ENCODE peak calls at places on chromosomes 7 and 10, in ten cellular contexts. One of them, this sample, is unnamed.

GRCh38 chr7:128939075-128939860 is 1.5 kb downstream of the IRF5 start:
- DNase-seq in HL-60: no peak
- DNase-seq in body of pancreas: peak; percentile 34
- DNase-seq in cardiac muscle cell: no peak
- DNase-seq in DND-41: no peak
- DNase-seq in sigmoid colon: no peak
- DNase-seq in prostate gland: no peak
- DNase-seq in hepatocyte: no peak
- DNase-seq in PC-3: no peak
- DNase-seq in AG04450: no peak
- DNase-seq in this sample: no peak

GRCh38 chr7:28130277-28130676 is 50.3 kb downstream of the JAZF1 start:
- DNase-seq in HL-60: no peak
- DNase-seq in cardiac muscle cell: peak; percentile 54
- DNase-seq in PC-3: no peak
- DNase-seq in prostate gland: no peak
- DNase-seq in body of pancreas: no peak
- DNase-seq in hepatocyte: peak; percentile 53
- DNase-seq in sigmoid colon: peak; percentile 83
- DNase-seq in DND-41: no peak
- DNase-seq in AG04450: peak; percentile 78
- DNase-seq in this sample: no peak

GRCh38 chr10:3452683-3453388 is 280.3 kb upstream of the PITRM1 start:
- DNase-seq in sigmoid colon: no peak
- DNase-seq in prostate gland: no peak
- DNase-seq in body of pancreas: no peak
- DNase-seq in PC-3: peak; percentile 38
- DNase-seq in cardiac muscle cell: peak; percentile 91
- DNase-seq in AG04450: peak; percentile 65
- DNase-seq in HL-60: no peak
- DNase-seq in hepatocyte: peak; percentile 49
- DNase-seq in DND-41: no peak
- DNase-seq in this sample: no peak

GRCh38 chr7:23012797-23013714 is 874 bp downstream of the HYCC1 start:
- DNase-seq in cardiac muscle cell: no peak
- DNase-seq in PC-3: peak; percentile 18
- DNase-seq in hepatocyte: peak; percentile 45
- DNase-seq in body of pancreas: no peak
- DNase-seq in DND-41: peak; percentile 22
- DNase-seq in prostate gland: peak; percentile 5
- DNase-seq in AG04450: no peak
- DNase-seq in HL-60: no peak
- DNase-seq in sigmoid colon: peak; percentile 76
- DNase-seq in this sample: no peak

GRCh38 chr7:5574770-5575269 is 151.2 kb upstream of the TNRC18 start:
- DNase-seq in body of pancreas: no peak
- DNase-seq in cardiac muscle cell: no peak
- DNase-seq in HL-60: no peak
- DNase-seq in AG04450: no peak
- DNase-seq in PC-3: no peak
- DNase-seq in prostate gland: no peak
- DNase-seq in sigmoid colon: no peak
- DNase-seq in hepatocyte: no peak
- DNase-seq in DND-41: no peak
- DNase-seq in this sample: no peak

GRCh38 chr10:113552014-113552413 is 839 bp upstream of the HABP2 start:
- DNase-seq in hepatocyte: no peak
- DNase-seq in body of pancreas: peak; percentile 71
- DNase-seq in AG04450: no peak
- DNase-seq in cardiac muscle cell: no peak
- DNase-seq in sigmoid colon: no peak
- DNase-seq in PC-3: peak; percentile 64
- DNase-seq in DND-41: no peak
- DNase-seq in prostate gland: peak; percentile 87
- DNase-seq in HL-60: no peak
- DNase-seq in this sample: no peak

GRCh38 chr10:129031233-129032150 is 435.5 kb upstream of the MGMT start:
- DNase-seq in PC-3: peak; percentile 39
- DNase-seq in AG04450: no peak
- DNase-seq in DND-41: peak; percentile 72
- DNase-seq in cardiac muscle cell: peak; percentile 77
- DNase-seq in prostate gland: peak; percentile 39
- DNase-seq in sigmoid colon: no peak
- DNase-seq in body of pancreas: peak; percentile 35
- DNase-seq in HL-60: peak; percentile 12
- DNase-seq in hepatocyte: peak; percentile 83
- DNase-seq in this sample: no peak

GRCh38 chr7:77831953-77832352 is 33.4 kb downstream of the PHTF2 start:
- DNase-seq in cardiac muscle cell: no peak
- DNase-seq in hepatocyte: no peak
- DNase-seq in prostate gland: no peak
- DNase-seq in DND-41: no peak
- DNase-seq in PC-3: no peak
- DNase-seq in HL-60: no peak
- DNase-seq in AG04450: no peak
- DNase-seq in sigmoid colon: no peak
- DNase-seq in body of pancreas: no peak
- DNase-seq in this sample: no peak

GRCh38 chr7:138992052-138992531 is 10.9 kb upstream of the KIAA1549 start:
- DNase-seq in HL-60: no peak
- DNase-seq in hepatocyte: no peak
- DNase-seq in PC-3: no peak
- DNase-seq in AG04450: peak; percentile 39
- DNase-seq in prostate gland: no peak
- DNase-seq in DND-41: no peak
- DNase-seq in sigmoid colon: no peak
- DNase-seq in body of pancreas: no peak
- DNase-seq in cardiac muscle cell: no peak
- DNase-seq in this sample: no peak

GRCh38 chr10:69412232-69412631 is 4.5 kb downstream of the TACR2 start:
- DNase-seq in body of pancreas: no peak
- DNase-seq in HL-60: no peak
- DNase-seq in prostate gland: no peak
- DNase-seq in PC-3: no peak
- DNase-seq in AG04450: no peak
- DNase-seq in hepatocyte: no peak
- DNase-seq in DND-41: no peak
- DNase-seq in cardiac muscle cell: no peak
- DNase-seq in sigmoid colon: no peak
- DNase-seq in this sample: no peak

GRCh38 chr10:69409968-69410367 is 6.8 kb downstream of the TACR2 start:
- DNase-seq in prostate gland: no peak
- DNase-seq in body of pancreas: peak; percentile 33
- DNase-seq in DND-41: peak; percentile 20
- DNase-seq in hepatocyte: no peak
- DNase-seq in HL-60: peak; percentile 75
- DNase-seq in cardiac muscle cell: peak; percentile 57
- DNase-seq in AG04450: no peak
- DNase-seq in PC-3: no peak
- DNase-seq in sigmoid colon: no peak
- DNase-seq in this sample: no peak

GRCh38 chr10:69413221-69413865 is 3.4 kb downstream of the TACR2 start:
- DNase-seq in cardiac muscle cell: peak; percentile 83
- DNase-seq in PC-3: peak; percentile 69
- DNase-seq in sigmoid colon: peak; percentile 94
- DNase-seq in DND-41: peak; percentile 35
- DNase-seq in hepatocyte: peak; percentile 81
- DNase-seq in body of pancreas: peak; percentile 65
- DNase-seq in prostate gland: peak; percentile 54
- DNase-seq in HL-60: no peak
- DNase-seq in AG04450: no peak
- DNase-seq in this sample: no peak

GRCh38 chr10:69410487-69410886 is 6.2 kb downstream of the TACR2 start:
- DNase-seq in PC-3: no peak
- DNase-seq in body of pancreas: no peak
- DNase-seq in sigmoid colon: no peak
- DNase-seq in DND-41: no peak
- DNase-seq in HL-60: no peak
- DNase-seq in prostate gland: no peak
- DNase-seq in AG04450: no peak
- DNase-seq in cardiac muscle cell: no peak
- DNase-seq in hepatocyte: no peak
- DNase-seq in this sample: no peak

GRCh38 chr10:69411476-69411875 is 5.2 kb downstream of the TACR2 start:
- DNase-seq in PC-3: no peak
- DNase-seq in body of pancreas: no peak
- DNase-seq in AG04450: no peak
- DNase-seq in hepatocyte: no peak
- DNase-seq in cardiac muscle cell: no peak
- DNase-seq in sigmoid colon: peak; percentile 72
- DNase-seq in prostate gland: no peak
- DNase-seq in DND-41: no peak
- DNase-seq in HL-60: no peak
- DNase-seq in this sample: no peak
- H3K27ac ChIP-seq in PC-3: no peak overlapping the region
- H3K27ac ChIP-seq in body of pancreas: no peak overlapping the region
- H3K27ac ChIP-seq in AG04450: no peak overlapping the region
- H3K27ac ChIP-seq in hepatocyte: peak overlapping the region; percentile 69
- H3K27ac ChIP-seq in cardiac muscle cell: peak overlapping the region; percentile 66
- H3K27ac ChIP-seq in sigmoid colon: peak overlapping the region; percentile 96
- H3K27ac ChIP-seq in prostate gland: no peak overlapping the region
- H3K27ac ChIP-seq in DND-41: no peak overlapping the region
- H3K27ac ChIP-seq in HL-60: no peak overlapping the region
- H3K27ac ChIP-seq in this sample: no peak overlapping the region

DNA sequence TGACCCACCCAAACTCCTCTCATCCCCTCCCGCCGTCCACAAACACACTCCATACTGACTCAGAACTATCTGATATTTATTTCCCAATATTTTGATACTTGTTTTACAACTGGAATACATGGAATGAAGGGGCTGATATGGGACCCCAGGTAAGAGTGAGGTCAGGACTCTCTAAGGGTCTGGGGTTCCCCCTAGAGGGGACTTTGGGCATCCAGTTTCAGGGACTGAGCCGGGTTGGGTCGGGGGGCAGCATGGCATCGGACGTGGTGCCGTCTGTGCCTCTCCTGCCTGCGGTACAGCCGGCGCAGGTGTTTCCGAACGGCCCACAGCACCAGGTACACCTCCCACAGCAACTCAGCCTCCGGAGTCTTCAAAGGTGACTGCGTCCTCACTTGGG is 7.5 kb downstream of the SPACDR start:
- DNase-seq in DND-41: no peak
- DNase-seq in HL-60: no peak
- DNase-seq in body of pancreas: no peak
- DNase-seq in hepatocyte: no peak
- DNase-seq in sigmoid colon: no peak
- DNase-seq in AG04450: no peak
- DNase-seq in cardiac muscle cell: no peak
- DNase-seq in PC-3: no peak
- DNase-seq in prostate gland: no peak
- DNase-seq in this sample: no peak
- TF ChIP-seq CTCF in DND-41: peak; percentile 40
- TF ChIP-seq CTCF in HL-60: no peak
- TF ChIP-seq CTCF in body of pancreas: no peak
- TF ChIP-seq CTCF in hepatocyte: no peak
- TF ChIP-seq CTCF in sigmoid colon: no peak
- TF ChIP-seq CTCF in AG04450: no peak
- TF ChIP-seq CTCF in cardiac muscle cell: no peak
- TF ChIP-seq CTCF in PC-3: no peak
- TF ChIP-seq CTCF in prostate gland: no peak
- TF ChIP-seq CTCF in this sample: no peak

GRCh38 chr10:94607111-94607510 is 61.5 kb downstream of the HELLS start:
- DNase-seq in PC-3: no peak
- DNase-seq in HL-60: no peak
- DNase-seq in sigmoid colon: no peak
- DNase-seq in AG04450: no peak
- DNase-seq in DND-41: no peak
- DNase-seq in body of pancreas: no peak
- DNase-seq in prostate gland: no peak
- DNase-seq in cardiac muscle cell: no peak
- DNase-seq in hepatocyte: no peak
- DNase-seq in this sample: no peak
- H3K27ac ChIP-seq in PC-3: no peak overlapping the region
- H3K27ac ChIP-seq in HL-60: no peak overlapping the region
- H3K27ac ChIP-seq in sigmoid colon: no peak overlapping the region
- H3K27ac ChIP-seq in AG04450: no peak overlapping the region
- H3K27ac ChIP-seq in DND-41: no peak overlapping the region
- H3K27ac ChIP-seq in body of pancreas: no peak overlapping the region
- H3K27ac ChIP-seq in prostate gland: no peak overlapping the region
- H3K27ac ChIP-seq in cardiac muscle cell: no peak overlapping the region
- H3K27ac ChIP-seq in hepatocyte: no peak overlapping the region
- H3K27ac ChIP-seq in this sample: no peak overlapping the region

GRCh38 chr7:29956477-29956836 is 33.1 kb downstream of the SCRN1 start:
- DNase-seq in AG04450: no peak
- DNase-seq in prostate gland: no peak
- DNase-seq in hepatocyte: no peak
- DNase-seq in sigmoid colon: no peak
- DNase-seq in body of pancreas: no peak
- DNase-seq in PC-3: no peak
- DNase-seq in DND-41: no peak
- DNase-seq in HL-60: no peak
- DNase-seq in cardiac muscle cell: no peak
- DNase-seq in this sample: no peak

GRCh38 chr7:29957521-29957920 is 32.1 kb downstream of the SCRN1 start:
- DNase-seq in hepatocyte: no peak
- DNase-seq in sigmoid colon: no peak
- DNase-seq in HL-60: no peak
- DNase-seq in prostate gland: no peak
- DNase-seq in DND-41: no peak
- DNase-seq in PC-3: no peak
- DNase-seq in body of pancreas: no peak
- DNase-seq in cardiac muscle cell: no peak
- DNase-seq in AG04450: no peak
- DNase-seq in this sample: no peak

GRCh38 chr7:29955075-29955792 is 34.4 kb downstream of the SCRN1 start:
- DNase-seq in cardiac muscle cell: no peak
- DNase-seq in hepatocyte: no peak
- DNase-seq in sigmoid colon: no peak
- DNase-seq in body of pancreas: no peak
- DNase-seq in PC-3: no peak
- DNase-seq in HL-60: no peak
- DNase-seq in AG04450: no peak
- DNase-seq in DND-41: no peak
- DNase-seq in prostate gland: no peak
- DNase-seq in this sample: no peak

GRCh38 chr7:29957921-29958320 is 31.7 kb downstream of the SCRN1 start:
- DNase-seq in hepatocyte: no peak
- DNase-seq in cardiac muscle cell: no peak
- DNase-seq in sigmoid colon: no peak
- DNase-seq in AG04450: no peak
- DNase-seq in prostate gland: no peak
- DNase-seq in PC-3: no peak
- DNase-seq in DND-41: no peak
- DNase-seq in HL-60: no peak
- DNase-seq in body of pancreas: no peak
- DNase-seq in this sample: no peak

DNA sequence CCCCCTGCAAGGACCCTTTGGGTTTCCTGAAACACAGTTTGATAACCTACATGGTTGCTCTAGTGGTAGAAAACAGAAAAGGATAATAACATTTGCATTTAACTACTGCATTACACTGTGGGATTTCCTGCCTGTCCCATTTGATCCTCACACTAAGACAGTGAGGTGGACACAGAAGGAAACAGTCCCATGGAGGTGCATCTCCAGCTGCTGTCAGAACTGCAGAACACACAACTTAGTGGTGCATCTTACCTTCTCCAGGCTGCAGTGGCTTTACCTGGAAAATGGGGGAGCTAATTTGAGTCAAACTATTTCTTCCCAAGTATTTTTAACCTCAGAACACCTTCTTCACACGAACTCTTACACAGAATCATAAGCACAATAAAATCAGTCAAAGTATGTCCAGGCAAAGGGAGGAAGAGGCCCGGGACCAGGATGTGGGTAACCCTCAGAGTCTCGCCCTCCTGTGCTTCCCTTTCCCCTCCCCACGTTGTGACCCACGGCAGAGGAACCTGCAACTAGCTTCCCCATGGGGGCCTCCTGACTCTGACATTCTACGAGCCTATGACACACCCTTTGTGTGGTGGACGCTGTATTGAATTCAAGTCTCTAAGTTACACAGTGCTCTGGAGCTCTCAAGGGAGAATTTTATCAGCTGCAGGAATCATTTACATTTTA is 33.7 kb downstream of the SCRN1 start:
- DNase-seq in PC-3: no peak
- DNase-seq in prostate gland: no peak
- DNase-seq in sigmoid colon: no peak
- DNase-seq in cardiac muscle cell: no peak
- DNase-seq in hepatocyte: no peak
- DNase-seq in DND-41: peak; percentile 6
- DNase-seq in body of pancreas: peak; percentile 13
- DNase-seq in AG04450: no peak
- DNase-seq in HL-60: peak; percentile 58
- DNase-seq in this sample: no peak
- TF ChIP-seq CTCF in PC-3: no peak
- TF ChIP-seq CTCF in prostate gland: no peak
- TF ChIP-seq CTCF in sigmoid colon: no peak
- TF ChIP-seq CTCF in cardiac muscle cell: no peak
- TF ChIP-seq CTCF in hepatocyte: no peak
- TF ChIP-seq CTCF in DND-41: no peak
- TF ChIP-seq CTCF in body of pancreas: no peak
- TF ChIP-seq CTCF in AG04450: no peak
- TF ChIP-seq CTCF in HL-60: no peak
- TF ChIP-seq CTCF in this sample: no peak

This sample was measured in coronary artery.